ENCODE peak calls at places on chromosomes 4 and X, in eight cellular contexts. N is body of pancreas, X is astrocyte, M is SK-N-SH, R is endodermal cell, P is sigmoid colon, T is neural progenitor cell, H is tibial nerve. O is an unnamed sample.
A peak's percentile ranks its signal among the peaks of the same experiment; 100 is the strongest.

GRCh38 chrX:8632949-8633348 is 99.0 kb downstream of the ANOS1 start:
- DNase-seq in M (no peak), N (no peak), T (peak; percentile 7), R (no peak), X (peak; percentile 28), P (no peak), H (no peak), O (peak; percentile 5)

GRCh38 chrX:73127700-73128241 is 48.5 kb upstream of the PABPC1L2A start:
- DNase-seq in P (no peak), T (peak; percentile 3), R (peak; percentile 75), N (peak; percentile 19), X (no peak), M (no peak), H (no peak), O (peak; percentile 17)

GRCh38 chr4:185624248-185624568 is 88.9 kb upstream of the PDLIM3 start:
- DNase-seq in R (no peak), X (no peak), H (no peak), M (no peak), P (no peak), N (no peak), T (no peak), O (no peak)

GRCh38 chr4:40033603-40034002 is 23.0 kb upstream of the N4BP2 start:
- DNase-seq in X (no peak), P (no peak), H (no peak), M (no peak), N (no peak), R (no peak), T (no peak), O (no peak)

GRCh38 chr4:16205298-16206164 is 20.7 kb downstream of the TAPT1 start:
- DNase-seq in M (peak; percentile 48), X (no peak), N (no peak), H (no peak), P (no peak), R (no peak), T (peak; percentile 67), O (peak; percentile 58)

GRCh38 chr4:128483816-128484215 is 196.2 kb upstream of the PGRMC2 start:
- DNase-seq in P (no peak), T (no peak), H (no peak), M (peak; percentile 44), N (no peak), X (peak; percentile 54), R (no peak), O (peak; percentile 52)

GRCh38 chr4:137394000-137394399 is 138.3 kb downstream of the PCDH18 start:
- DNase-seq in P (no peak), N (no peak), R (no peak), M (no peak), H (no peak), T (no peak), X (no peak), O (no peak)

GRCh38 chrX:123993326-123993725 is 31.8 kb downstream of the STAG2 start:
- DNase-seq in R (no peak), X (peak; percentile 80), H (no peak), M (no peak), T (no peak), P (no peak), N (no peak), O (no peak)

GRCh38 chrX:51496501-51497291 is at the start of gene NUDT11:
- DNase-seq in T (peak; percentile 89), R (peak; percentile 90), X (peak; percentile 54), H (peak; percentile 18), P (peak; percentile 78), M (peak; percentile 80), N (peak; percentile 72), O (peak; percentile 86)

GRCh38 chr4:172996571-172997216 is 171.9 kb upstream of the GALNT7 start:
- DNase-seq in T (no peak), N (no peak), P (no peak), X (peak; percentile 87), R (no peak), M (no peak), H (no peak), O (no peak)

GRCh38 chr4:185771696-185772390 is 40.2 kb downstream of the SORBS2 start:
- DNase-seq in M (no peak), T (no peak), P (no peak), N (no peak), H (no peak), X (no peak), R (no peak), O (peak; percentile 19)

GRCh38 chr4:142016031-142016430 is 379.6 kb downstream of the IL15 start:
- DNase-seq in X (no peak), R (no peak), P (no peak), T (no peak), H (no peak), M (no peak), N (no peak), O (no peak)

GRCh38 chr4:48727666-48728459 is 52.2 kb downstream of the FRYL start:
- DNase-seq in H (no peak), N (no peak), R (no peak), P (no peak), T (no peak), M (no peak), X (no peak), O (no peak)

GRCh38 chrX:154459843-154460242 is 1.8 kb downstream of the PLXNA3 start:
- DNase-seq in R (no peak), P (no peak), X (no peak), M (peak; percentile 74), T (no peak), N (no peak), H (no peak), O (no peak)

GRCh38 chr4:40204507-40205258 is 7.9 kb downstream of the RHOH start:
- DNase-seq in N (no peak), T (no peak), M (no peak), H (no peak), X (no peak), R (no peak), P (no peak), O (no peak)

GRCh38 chr4:111136438-111136837 is 513.6 kb upstream of the PITX2 start:
- DNase-seq in H (no peak), N (no peak), P (no peak), T (peak; percentile 30), R (no peak), M (no peak), X (peak; percentile 30), O (no peak)

GRCh38 chr4:38284294-38285045 is 324.3 kb downstream of the PTTG2 start:
- DNase-seq in M (no peak), R (no peak), P (no peak), X (no peak), T (no peak), H (no peak), N (no peak), O (no peak)

GRCh38 chrX:69222103-69223090 is 57.1 kb upstream of the PJA1 start:
- DNase-seq in T (peak; percentile 92), H (peak; percentile 75), N (peak; percentile 72), P (peak; percentile 83), M (peak; percentile 90), X (peak; percentile 25), R (peak; percentile 93), O (peak; percentile 80)

GRCh38 chr4:8285976-8286718 is 16.6 kb downstream of the HTRA3 start:
- DNase-seq in N (no peak), M (no peak), P (peak; percentile 79), T (no peak), H (no peak), R (no peak), X (no peak), O (no peak)
- TF ChIP-seq CTCF in N (no peak), M (no peak), P (no peak), T (no peak), H (no peak), R (no peak), X (no peak), O (no peak)

DNA sequence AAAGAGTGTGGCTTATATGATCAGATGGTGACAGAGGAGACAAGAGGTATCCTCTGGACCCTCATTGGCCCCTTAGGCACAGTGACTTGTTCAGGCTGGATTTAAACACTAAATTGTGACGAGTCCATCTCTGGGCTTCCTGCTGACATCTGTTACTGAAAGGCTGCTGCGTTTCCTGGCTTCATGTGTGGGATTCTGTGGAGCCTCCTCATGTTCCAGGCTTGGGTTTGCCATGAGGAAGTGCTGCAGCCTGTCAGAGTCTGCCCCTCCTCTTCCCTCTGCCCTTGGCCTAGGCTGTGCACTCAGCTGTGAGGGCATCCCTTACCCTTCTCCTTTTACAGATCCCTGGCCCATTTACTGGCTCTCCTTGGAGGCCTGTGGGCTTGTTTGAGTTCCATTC is 159.1 kb upstream of the TTC29 start:
- DNase-seq in M (no peak), P (no peak), T (no peak), H (no peak), X (no peak), N (no peak), R (no peak), O (no peak)
- H3K27ac ChIP-seq in M (no peak overlapping the region), P (no peak overlapping the region), T (no peak overlapping the region), H (no peak overlapping the region), X (peak overlapping the region; percentile 95), N (no peak overlapping the region), R (no peak overlapping the region), O (no peak overlapping the region)

DNA sequence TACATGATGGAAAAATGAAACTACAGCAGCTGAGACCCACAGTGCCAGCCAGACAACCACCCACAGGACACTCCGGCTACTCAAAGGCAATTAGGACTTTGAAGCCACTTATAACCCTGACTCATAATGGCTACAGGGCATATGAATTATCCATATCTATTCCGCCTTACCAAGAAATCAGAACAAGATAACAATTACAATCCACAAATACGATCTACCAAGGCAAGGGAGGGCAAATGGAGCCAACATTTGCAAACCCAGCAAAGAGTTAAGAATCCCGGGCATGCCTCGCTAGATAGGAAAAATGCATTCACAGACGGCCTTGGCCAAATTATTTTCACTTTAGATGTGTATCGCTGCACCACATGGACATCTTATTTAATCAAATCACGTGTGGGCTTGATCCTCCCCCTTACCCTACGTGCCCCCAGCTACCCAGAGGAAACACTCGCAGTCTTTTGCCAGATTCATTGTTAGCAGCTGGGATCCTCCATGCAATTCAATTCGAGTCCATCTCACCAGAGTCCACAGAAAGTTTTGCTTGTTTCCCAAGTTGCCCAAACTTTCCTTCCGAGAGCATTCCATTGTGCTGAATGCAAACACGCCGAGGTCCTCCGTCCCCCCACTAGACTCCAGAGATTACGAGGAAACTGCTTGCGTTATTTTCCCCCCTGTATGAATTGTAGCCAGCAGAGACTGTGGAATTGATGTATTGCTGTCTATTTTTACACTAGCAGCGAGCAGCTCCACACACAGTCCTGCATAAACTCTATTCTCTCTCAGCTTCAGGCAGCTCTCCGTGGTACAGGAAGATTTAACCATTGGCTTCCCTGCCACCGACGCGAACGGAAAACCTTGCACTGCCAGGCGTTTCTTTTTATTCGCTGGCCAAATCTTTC is 1.2 kb downstream of the PPARGC1A start:
- DNase-seq in H (peak; percentile 17), X (peak; percentile 65), M (peak; percentile 66), P (peak; percentile 64), N (peak; percentile 26), R (peak; percentile 50), T (peak; percentile 29), O (peak; percentile 83)
- H3K4me3 ChIP-seq in H (peak overlapping the region; percentile 43), X (peak overlapping the region; percentile 67), M (peak overlapping the region; percentile 65), P (peak overlapping the region; percentile 36), N (peak overlapping the region; percentile 3), R (peak overlapping the region; percentile 74), T (peak overlapping the region; percentile 50), O (peak overlapping the region; percentile 63)

DNA sequence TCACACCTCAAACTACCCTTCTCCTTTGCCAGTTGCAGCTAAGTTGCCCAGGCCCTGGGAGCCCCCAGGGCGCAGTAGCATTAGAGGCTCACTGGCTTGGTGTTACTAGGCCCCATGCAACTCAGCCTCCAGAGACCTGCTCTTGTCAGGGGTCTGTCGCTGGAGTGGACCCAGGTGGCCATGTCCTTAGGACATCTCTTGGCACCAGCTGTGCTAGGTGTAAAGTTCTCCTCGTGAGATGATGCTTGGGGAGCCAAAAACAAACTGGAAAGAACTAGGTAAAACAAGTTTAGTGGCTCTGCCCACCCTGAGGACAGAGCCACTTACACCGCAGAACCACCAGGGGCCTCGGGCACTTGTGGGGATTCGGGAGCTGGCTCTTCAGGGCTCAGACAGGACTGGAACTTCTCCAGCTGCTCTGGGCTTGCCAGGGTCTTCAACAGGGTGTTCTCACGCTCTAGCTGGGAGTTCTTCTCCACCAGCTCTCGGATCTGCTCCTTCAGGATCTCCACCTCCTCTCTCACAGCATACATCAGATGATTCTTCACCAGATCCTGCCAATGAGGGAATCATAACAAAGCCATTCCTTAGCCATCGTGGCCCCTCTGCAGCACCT is 61.3 kb downstream of the TSC22D3 start:
- DNase-seq in N (no peak), M (no peak), T (no peak), P (no peak), H (no peak), X (no peak), R (peak; percentile 72), O (peak; percentile 58)
- TF ChIP-seq CTCF in N (no peak), M (no peak), T (peak; percentile 21), P (no peak), H (peak; percentile 46), X (no peak), R (peak; percentile 59), O (peak; percentile 36)